ENCODE peak calls at places on chromosomes 4 and X, in seven cellular contexts. M, G, V, T, R, E and L are unnamed samples. For H3K36me3, the result is how much of the 10 kb centered on the place peaks cover.

GRCh38 chr4:6337331-6337935 is 67.8 kb downstream of the WFS1 start:
- DNase-seq in M (peak), V (no peak), E (no peak), R (no peak), G (no peak), T (no peak), L (no peak)

GRCh38 chr4:168711197-168712120 is 214.6 kb downstream of the PALLD start:
- DNase-seq in E (no peak), T (no peak), M (no peak), R (no peak), G (no peak), V (no peak), L (peak)

GRCh38 chrX:153633607-153634180 is 13.3 kb upstream of the DUSP9 start:
- DNase-seq in G (no peak), E (peak), M (no peak), T (no peak), V (no peak), R (no peak), L (no peak)

GRCh38 chrX:101265869-101266428 is 25.2 kb downstream of the TAF7L start:
- DNase-seq in E (no peak), V (no peak), T (no peak), R (no peak), M (no peak), G (no peak), L (no peak)

GRCh38 chr4:149292422-149293055 is 523.1 kb downstream of the IQCM start:
- DNase-seq in T (no peak), G (no peak), E (no peak), M (no peak), V (no peak), R (no peak), L (no peak)

GRCh38 chr4:120704529-120704928 is 218.0 kb downstream of the PRDM5 start:
- DNase-seq in R (no peak), T (no peak), E (no peak), M (no peak), G (no peak), V (no peak), L (no peak)

GRCh38 chr4:180150818-180151217 is 2092.4 kb upstream of the TENM3 start:
- DNase-seq in E (no peak), G (no peak), T (no peak), M (peak), V (no peak), R (no peak), L (no peak)

GRCh38 chr4:41217373-41217772 is 3.0 kb upstream of the APBB2 start:
- DNase-seq in R (no peak), G (no peak), M (no peak), T (no peak), E (no peak), V (no peak), L (no peak)

GRCh38 chr4:55172694-55173287 is 47.4 kb upstream of the KDR start:
- DNase-seq in G (no peak), E (no peak), T (no peak), M (no peak), R (no peak), V (no peak), L (no peak)

GRCh38 chr4:159382875-159383568 is 280.1 kb downstream of the RAPGEF2 start:
- DNase-seq in E (no peak), R (no peak), T (no peak), M (no peak), V (no peak), G (no peak), L (no peak)

GRCh38 chr4:110411599-110412011 is 64.3 kb upstream of the ENPEP start:
- DNase-seq in M (no peak), R (no peak), E (no peak), T (peak), G (no peak), V (no peak), L (no peak)

GRCh38 chr4:41590591-41590990 is 52.6 kb downstream of the LIMCH1 start:
- DNase-seq in G (no peak), R (no peak), T (no peak), V (no peak), E (no peak), M (no peak), L (no peak)

GRCh38 chrX:131746491-131746968 is 202.7 kb downstream of the OR13H1 start:
- DNase-seq in E (peak), R (peak), T (peak), V (no peak), M (peak), G (no peak), L (peak)
- TF ChIP-seq CTCF in E (peak), R (peak), T (no peak), V (peak), M (peak), G (no peak), L (peak)

GRCh38 chr4:72924814-72925213 is 144.7 kb downstream of the COX18 start:
- DNase-seq in R (no peak), V (no peak), T (no peak), G (no peak), M (no peak), E (no peak), L (no peak)
- H3K36me3 ChIP-seq in R (under half), V (under half), T (under half), G (under half), M (under half), E (under half), L (under half)

DNA sequence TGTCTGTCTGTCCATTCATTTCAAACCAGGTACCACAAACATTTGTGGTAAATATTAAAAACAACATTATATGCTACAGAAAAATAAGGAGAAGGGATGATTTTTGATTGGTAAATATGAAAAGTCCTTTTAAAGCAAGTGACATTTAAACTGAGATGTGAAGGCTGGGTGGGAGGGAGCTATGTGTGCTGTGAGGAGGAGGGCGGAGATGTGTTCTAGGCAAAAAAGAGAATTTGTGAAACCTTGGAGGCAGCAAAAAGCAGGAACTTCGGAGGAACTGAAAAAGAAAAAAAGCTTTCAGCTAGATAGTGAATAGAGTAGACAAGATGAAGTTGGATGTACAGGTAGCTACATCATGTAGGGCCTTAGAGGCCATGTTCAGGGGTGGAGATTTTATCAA is 10.0 kb upstream of the ARAP2 start:
- DNase-seq in G (no peak), M (no peak), E (no peak), R (no peak), V (no peak), T (no peak), L (no peak)
- TF ChIP-seq CTCF in G (no peak), M (no peak), E (no peak), R (no peak), V (no peak), T (no peak), L (no peak)

DNA sequence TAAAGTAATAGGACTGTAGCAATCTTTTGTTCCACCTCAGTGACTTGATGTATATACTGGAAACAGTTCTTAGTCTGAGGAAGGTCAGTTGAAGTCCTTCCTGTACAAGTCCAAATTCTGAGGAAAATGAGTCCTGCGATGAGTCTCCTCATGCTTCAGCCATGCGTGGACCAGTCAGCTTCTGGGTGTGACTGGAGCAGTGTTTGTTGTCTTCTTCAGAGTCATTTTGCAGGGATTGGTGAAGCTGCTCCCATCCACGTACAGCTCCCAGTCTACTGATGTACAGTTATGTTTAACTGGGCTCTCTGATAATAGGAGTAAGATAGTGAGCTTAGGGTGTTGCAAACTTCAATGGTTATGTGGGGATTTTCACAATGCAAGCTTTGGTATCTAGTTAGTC is 3.5 kb downstream of the UGT2B17 start:
- DNase-seq in R (no peak), E (no peak), G (no peak), T (peak), V (no peak), M (no peak), L (no peak)
- H3K36me3 ChIP-seq in R (under half), E (under half), G (under half), T (under half), V (under half), M (under half), L (under half)

GRCh38 chr4:22170353-22170752 is 221.8 kb upstream of the KCNIP4 start:
- DNase-seq in V (no peak), R (no peak), E (no peak), T (no peak), G (no peak), M (no peak), L (no peak)

GRCh38 chr4:22162454-22162853 is 213.9 kb upstream of the KCNIP4 start:
- DNase-seq in E (no peak), M (no peak), T (no peak), R (no peak), G (no peak), V (no peak), L (no peak)

GRCh38 chr4:22167201-22167600 is 218.6 kb upstream of the KCNIP4 start:
- DNase-seq in R (no peak), E (no peak), G (no peak), T (no peak), V (no peak), M (no peak), L (no peak)
- TF ChIP-seq CTCF in R (no peak), E (no peak), G (no peak), T (no peak), V (no peak), M (no peak), L (no peak)

GRCh38 chr4:131367441-131367840 is 1781.7 kb upstream of the PCDH10 start:
- DNase-seq in T (no peak), G (no peak), M (no peak), E (no peak), V (no peak), R (no peak), L (no peak)
- H3K36me3 ChIP-seq in T (under half), G (under half), M (under half), E (under half), V (under half), R (under half), L (under half)

GRCh38 chrX:40169193-40170086 is 71.7 kb upstream of the BCOR start:
- DNase-seq in V (no peak), E (peak), T (peak), R (peak), G (no peak), M (peak), L (peak)
- TF ChIP-seq CTCF in V (no peak), E (no peak), T (peak), R (peak), G (peak), M (peak), L (peak)

GRCh38 chr4:104971458-104971857 is 175.2 kb upstream of the TET2 start:
- DNase-seq in R (no peak), M (no peak), V (no peak), T (no peak), G (no peak), E (no peak), L (no peak)

GRCh38 chr4:104979083-104979760 is 167.5 kb upstream of the TET2 start:
- DNase-seq in T (no peak), M (no peak), R (no peak), G (no peak), E (no peak), V (no peak), L (no peak)

GRCh38 chr4:104973708-104974107 is 173.0 kb upstream of the TET2 start:
- DNase-seq in R (no peak), V (no peak), E (no peak), G (no peak), T (no peak), M (no peak), L (no peak)

GRCh38 chr4:104976258-104976657 is 170.4 kb upstream of the TET2 start:
- DNase-seq in V (no peak), G (no peak), R (no peak), E (no peak), M (no peak), T (no peak), L (no peak)

GRCh38 chr4:104975617-104976016 is 171.1 kb upstream of the TET2 start:
- DNase-seq in R (no peak), V (no peak), M (no peak), G (no peak), E (no peak), T (no peak), L (no peak)
- H3K36me3 ChIP-seq in R (under half), V (under half), M (under half), G (under half), E (under half), T (under half), L (under half)